ENCODE peak calls at places on chromosomes 3 and 15, in four cellular contexts. U is sigmoid colon, C is AG09319, O is cardiac fibroblast. X is an unnamed sample.

GRCh38 chr3:152071924-152072323 is 196.8 kb upstream of the MBNL1 start:
- DNase-seq in U (no peak), C (no peak), O (peak; percentile 82), X (no peak)

GRCh38 chr3:61252836-61253235 is 1.6 kb upstream of the FHIT start:
- DNase-seq in O (no peak), U (no peak), C (no peak), X (no peak)

GRCh38 chr3:129657261-129658046 is 51.0 kb upstream of the PLXND1 start:
- DNase-seq in O (peak; percentile 52), U (no peak), C (no peak), X (no peak)

GRCh38 chr3:77320514-77320913 is 280.6 kb downstream of the ROBO2 start:
- DNase-seq in C (no peak), O (peak; percentile 42), U (no peak), X (peak; percentile 16)

GRCh38 chr15:89760303-89761008 is 9.4 kb upstream of the MESP1 start:
- DNase-seq in U (peak; percentile 83), O (peak; percentile 81), C (no peak), X (peak; percentile 92)

GRCh38 chr3:197226179-197226578 is 72.2 kb downstream of the DLG1 start:
- DNase-seq in U (no peak), O (no peak), C (no peak), X (peak; percentile 25)

GRCh38 chr3:142278451-142278850 is 53.1 kb upstream of the GK5 start:
- DNase-seq in U (no peak), C (no peak), O (peak; percentile 44), X (no peak)

GRCh38 chr15:70146771-70147170 is 49.1 kb upstream of the TLE3 start:
- DNase-seq in C (no peak), U (no peak), O (no peak), X (no peak)

GRCh38 chr15:37124330-37124729 is 24.0 kb upstream of the MEIS2 start:
- DNase-seq in U (no peak), C (no peak), O (no peak), X (no peak)

GRCh38 chr3:194117114-194117845 is 18.7 kb upstream of the HES1 start:
- DNase-seq in C (no peak), U (no peak), O (no peak), X (no peak)

GRCh38 chr3:64666171-64666581 is 21.6 kb downstream of the ADAMTS9 start:
- DNase-seq in O (peak; percentile 50), U (no peak), C (no peak), X (no peak)

GRCh38 chr3:58608648-58609047 is 31.5 kb upstream of the FAM107A start:
- DNase-seq in U (no peak), O (no peak), C (no peak), X (no peak)

GRCh38 chr3:176514297-176514696 is 683.0 kb downstream of the TBL1XR1 start:
- DNase-seq in U (no peak), C (peak; percentile 5), O (peak; percentile 66), X (peak; percentile 15)

GRCh38 chr3:155664922-155665695 is 79.8 kb downstream of the PLCH1 start:
- DNase-seq in U (peak; percentile 89), C (peak; percentile 76), O (peak; percentile 91), X (no peak)

GRCh38 chr3:39101022-39101689 is 6.3 kb downstream of the GORASP1 start:
- DNase-seq in O (peak; percentile 51), U (no peak), C (no peak), X (peak; percentile 38)

GRCh38 chr3:126261037-126261436 is 80.7 kb upstream of the ALDH1L1 start:
- DNase-seq in O (peak; percentile 89), C (peak; percentile 60), U (peak; percentile 92), X (no peak)

GRCh38 chr3:52532838-52533622 is 627 bp downstream of the NT5DC2 start:
- DNase-seq in C (no peak), U (peak; percentile 75), O (no peak), X (peak; percentile 59)

GRCh38 chr3:190384241-190384863 is 3.6 kb upstream of the CLDN16 start:
- DNase-seq in U (no peak), C (no peak), O (peak; percentile 63), X (no peak)

GRCh38 chr3:30017882-30018281 is 588.5 kb upstream of the TGFBR2 start:
- DNase-seq in C (no peak), O (peak; percentile 19), U (no peak), X (no peak)

GRCh38 chr3:9946112-9947024 is 5.8 kb downstream of the PRRT3 start:
- DNase-seq in U (peak; percentile 96), O (peak; percentile 95), C (peak; percentile 67), X (peak; percentile 91)

GRCh38 chr15:77004189-77004588 is 9.3 kb downstream of the PSTPIP1 start:
- DNase-seq in O (no peak), U (peak; percentile 84), C (no peak), X (no peak)

GRCh38 chr3:54733615-54734014 is 194.2 kb downstream of the LRTM1 start:
- DNase-seq in U (no peak), O (no peak), C (no peak), X (no peak)

GRCh38 chr3:14224895-14225294 is 46.3 kb downstream of the LSM3 start:
- DNase-seq in C (no peak), O (peak; percentile 24), U (no peak), X (no peak)

GRCh38 chr15:61629269-61629668 is 400.2 kb upstream of the RORA start:
- DNase-seq in O (no peak), C (no peak), U (no peak), X (no peak)

GRCh38 chr15:80991446-80991845 is 1.8 kb upstream of the MESD start:
- DNase-seq in U (peak; percentile 89), C (peak; percentile 46), O (peak; percentile 85), X (no peak)

GRCh38 chr3:4656059-4656458 is 162.9 kb downstream of the ITPR1 start:
- DNase-seq in O (peak; percentile 83), C (peak; percentile 40), U (peak; percentile 75), X (peak; percentile 58)

GRCh38 chr15:62389887-62390792 is 225.1 kb upstream of the C2CD4B start:
- DNase-seq in U (peak; percentile 79), C (peak; percentile 37), O (peak; percentile 79), X (peak; percentile 79)

GRCh38 chr3:38583688-38584087 is 65.8 kb downstream of the SCN5A start:
- DNase-seq in O (no peak), U (no peak), C (no peak), X (no peak)

GRCh38 chr3:115658337-115659181 is 35.2 kb downstream of the GAP43 start:
- DNase-seq in U (peak; percentile 90), C (peak; percentile 55), O (peak; percentile 85), X (peak; percentile 81)

GRCh38 chr3:127391436-127392145 is 103.7 kb upstream of the PRR20G start:
- DNase-seq in O (no peak), C (no peak), U (peak; percentile 56), X (no peak)

GRCh38 chr3:51891242-51892039 is 11.7 kb downstream of the IQCF1 start:
- DNase-seq in O (no peak), U (no peak), C (no peak), X (no peak)

GRCh38 chr3:58487140-58487886 is 4.6 kb upstream of the KCTD6 start:
- DNase-seq in O (peak; percentile 69), C (no peak), U (no peak), X (no peak)

GRCh38 chr3:58244186-58244585 is 6.6 kb downstream of the ABHD6 start:
- DNase-seq in C (no peak), O (no peak), U (no peak), X (no peak)

GRCh38 chr15:92714457-92715401 is 59.2 kb upstream of the FAM174B start:
- DNase-seq in O (peak; percentile 81), C (peak; percentile 27), U (peak; percentile 88), X (peak; percentile 90)

GRCh38 chr3:11720220-11721113 is 76.8 kb upstream of the VGLL4 start:
- DNase-seq in U (peak; percentile 88), O (peak; percentile 80), C (peak; percentile 70), X (peak; percentile 71)

DNA sequence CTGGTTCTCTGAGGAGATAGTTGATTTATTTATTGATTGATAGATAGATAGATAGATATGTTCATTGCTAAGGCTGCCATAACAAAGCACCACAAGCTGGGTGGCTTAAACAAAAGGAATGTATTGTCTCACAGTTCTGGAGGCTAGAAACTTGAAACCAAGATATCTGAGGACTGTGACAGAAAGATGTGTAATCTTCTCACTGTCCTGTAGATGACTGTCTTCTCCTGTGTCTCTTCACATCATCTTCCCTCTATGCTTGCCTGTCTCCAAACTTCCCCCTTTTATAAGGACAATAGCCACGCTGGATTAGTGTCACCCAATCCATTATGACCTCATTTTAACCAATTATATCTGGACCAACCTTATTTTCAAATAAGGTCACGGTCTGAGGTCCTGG is 41.0 kb downstream of the GNB4 start:
- DNase-seq in U (no peak), O (no peak), C (no peak), X (no peak)
- TF ChIP-seq CTCF in U (no peak), O (no peak), C (no peak), X (no peak)

GRCh38 chr3:43074482-43074881 is 31.4 kb downstream of the POMGNT2 start:
- DNase-seq in U (no peak), O (no peak), C (no peak), X (no peak)

GRCh38 chr3:43073116-43073835 is 32.6 kb downstream of the POMGNT2 start:
- DNase-seq in C (no peak), O (no peak), U (no peak), X (no peak)

GRCh38 chr3:43073836-43074220 is 32.1 kb downstream of the POMGNT2 start:
- DNase-seq in U (no peak), C (no peak), O (no peak), X (no peak)

GRCh38 chr3:43072361-43072760 is 33.5 kb downstream of the POMGNT2 start:
- DNase-seq in O (no peak), C (no peak), U (no peak), X (no peak)

DNA sequence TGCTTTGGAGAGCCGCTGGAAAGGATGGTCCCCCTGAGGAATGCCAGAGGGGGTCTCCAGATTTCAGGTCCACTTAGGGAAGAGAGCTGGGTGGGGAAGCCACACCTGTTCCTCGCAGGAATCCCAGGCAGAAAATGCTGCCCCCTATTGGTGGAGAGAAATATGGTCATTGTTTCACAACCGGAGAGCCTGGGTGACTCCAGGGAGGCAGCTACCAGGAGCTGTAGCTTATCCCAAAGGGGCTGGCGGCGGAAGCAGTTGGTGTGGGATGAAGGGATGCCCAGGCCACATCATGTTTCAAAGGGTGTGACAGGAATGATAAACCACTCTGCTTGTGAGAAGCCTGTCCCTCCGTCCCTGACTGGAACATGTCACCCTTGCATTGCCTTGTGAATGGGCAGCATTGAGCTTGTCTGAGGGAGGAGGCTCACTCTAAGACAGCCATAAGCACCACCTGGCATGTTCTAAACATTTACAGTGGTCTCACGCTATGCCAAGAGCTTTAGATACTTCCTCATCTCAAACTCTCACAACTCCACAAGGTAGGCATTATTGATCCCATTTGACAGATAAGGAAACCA is 34.5 kb downstream of the POMGNT2 start:
- DNase-seq in C (no peak), U (no peak), O (no peak), X (no peak)
- TF ChIP-seq CTCF in C (peak; percentile 33), U (no peak), O (peak; percentile 60), X (peak; percentile 34)

GRCh38 chr3:6785726-6786125 is 75.2 kb upstream of the GRM7 start:
- DNase-seq in O (no peak), C (no peak), U (no peak), X (no peak)

GRCh38 chr3:6791161-6791560 is 69.8 kb upstream of the GRM7 start:
- DNase-seq in U (no peak), O (peak; percentile 21), C (no peak), X (no peak)
- TF ChIP-seq CTCF in U (no peak), O (no peak), C (no peak), X (no peak)

DNA sequence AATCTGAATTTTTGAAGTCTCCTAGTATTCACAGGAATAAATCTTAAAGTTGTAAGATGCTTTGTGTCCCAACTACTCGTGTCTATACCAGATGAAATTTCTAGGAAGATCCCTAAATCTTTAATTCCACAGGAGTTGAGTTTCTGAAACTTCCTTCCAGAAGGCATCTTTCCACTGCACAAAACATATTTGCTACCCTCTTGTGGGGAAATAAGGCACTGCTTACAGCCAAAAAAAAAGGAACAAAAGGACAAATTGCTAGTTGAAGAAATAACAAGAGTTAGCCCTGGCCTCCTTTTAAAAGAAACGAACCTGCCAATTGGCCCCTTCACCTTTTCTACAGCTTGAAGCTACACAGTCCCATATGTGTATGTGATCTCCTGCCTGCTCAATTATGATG is 54.0 kb downstream of the TAFA4 start:
- DNase-seq in U (no peak), O (peak; percentile 32), C (no peak), X (no peak)
- TF ChIP-seq CTCF in U (no peak), O (peak; percentile 62), C (peak; percentile 62), X (peak; percentile 74)